ENCODE peak calls at places on chromosomes 3 and 15, in seven cellular contexts. D is GM12878, C is K562, M is GM23338, N is HepG2, Z is SK-N-SH, P is Panc1. I is an unnamed sample. For H3K27me3, the result is how much of the 10 kb centered on the place peaks cover.

GRCh38 chr15:67906382-67906781 is 66.5 kb upstream of the RNU6-1 start:
- DNase-seq in D (no peak), C (no peak), M (peak), N (peak), Z (no peak), P (no peak), I (no peak)

GRCh38 chr3:60669636-60670035 is 581.6 kb downstream of the FHIT start:
- DNase-seq in D (no peak), C (no peak), M (peak), N (no peak), Z (no peak), P (no peak), I (no peak)

GRCh38 chr15:45635763-45636292 is 999 bp downstream of the SQOR start:
- DNase-seq in D (no peak), C (no peak), M (no peak), N (no peak), Z (no peak), P (no peak), I (no peak)

GRCh38 chr15:68415061-68415460 is 16.9 kb downstream of the ITGA11 start:
- DNase-seq in D (no peak), C (no peak), M (no peak), N (no peak), Z (no peak), P (no peak), I (no peak)

GRCh38 chr3:134029256-134029733 is 430 bp downstream of the SLCO2A1 start:
- DNase-seq in D (no peak), C (no peak), M (peak), N (no peak), Z (peak), P (no peak), I (no peak)

GRCh38 chr3:120094776-120095225 is 554 bp upstream of the GSK3B start:
- DNase-seq in D (peak), C (peak), M (peak), N (peak), Z (peak), P (peak), I (peak)

GRCh38 chr3:67578416-67578815 is 76.0 kb downstream of the SUCLG2 start:
- DNase-seq in D (no peak), C (no peak), M (peak), N (no peak), Z (no peak), P (no peak), I (no peak)

GRCh38 chr3:136728918-136729317 is 23.3 kb downstream of the STAG1 start:
- DNase-seq in D (no peak), C (no peak), M (peak), N (no peak), Z (no peak), P (no peak), I (no peak)

GRCh38 chr3:187931111-187931510 is 185.8 kb upstream of the BCL6 start:
- DNase-seq in D (no peak), C (no peak), M (no peak), N (no peak), Z (no peak), P (no peak), I (no peak)

GRCh38 chr3:182962162-182962561 is 18.2 kb downstream of the DCUN1D1 start:
- DNase-seq in D (no peak), C (no peak), M (no peak), N (no peak), Z (no peak), P (no peak), I (no peak)

GRCh38 chr15:67172172-67172571 is 82.3 kb downstream of the AAGAB start:
- DNase-seq in D (no peak), C (no peak), M (no peak), N (no peak), Z (no peak), P (no peak), I (no peak)

GRCh38 chr3:8769088-8769822 is at the start of gene OXTR:
- DNase-seq in D (no peak), C (peak), M (peak), N (peak), Z (peak), P (peak), I (peak)

GRCh38 chr15:93341164-93341563 is 252.2 kb upstream of the RGMA start:
- DNase-seq in D (no peak), C (no peak), M (no peak), N (peak), Z (peak), P (no peak), I (no peak)

GRCh38 chr3:125059488-125060245 is 3.9 kb upstream of the HEG1 start:
- DNase-seq in D (no peak), C (no peak), M (peak), N (no peak), Z (no peak), P (no peak), I (no peak)

GRCh38 chr3:197001972-197002700 is 27.5 kb downstream of the MELTF start:
- DNase-seq in D (no peak), C (no peak), M (peak), N (no peak), Z (no peak), P (no peak), I (no peak)

GRCh38 chr3:23712656-23713559 is 92.8 kb upstream of the UBE2E1 start:
- DNase-seq in D (no peak), C (no peak), M (peak), N (no peak), Z (peak), P (no peak), I (no peak)

GRCh38 chr3:177694316-177694715 is 497.0 kb upstream of the TBL1XR1 start:
- DNase-seq in D (no peak), C (no peak), M (no peak), N (no peak), Z (no peak), P (no peak), I (no peak)

GRCh38 chr15:72724028-72724427 is 38.0 kb downstream of the BBS4 start:
- DNase-seq in D (no peak), C (no peak), M (no peak), N (no peak), Z (no peak), P (no peak), I (no peak)

GRCh38 chr3:182895513-182896112 is 84.7 kb downstream of the DCUN1D1 start:
- DNase-seq in D (no peak), C (no peak), M (no peak), N (peak), Z (no peak), P (no peak), I (no peak)

GRCh38 chr15:58505581-58505980 is 73.8 kb downstream of the LIPC start:
- DNase-seq in D (no peak), C (no peak), M (no peak), N (no peak), Z (no peak), P (no peak), I (no peak)

GRCh38 chr3:174775603-174776002 is 83.5 kb upstream of the NAALADL2 start:
- DNase-seq in D (no peak), C (no peak), M (no peak), N (no peak), Z (no peak), P (no peak), I (no peak)

GRCh38 chr3:189903562-189904250 is 217.0 kb downstream of the P3H2 start:
- DNase-seq in D (no peak), C (no peak), M (no peak), N (no peak), Z (no peak), P (no peak), I (no peak)

GRCh38 chr3:186152361-186152798 is 43.5 kb upstream of the ETV5 start:
- DNase-seq in D (peak), C (no peak), M (no peak), N (no peak), Z (no peak), P (no peak), I (no peak)

GRCh38 chr3:134463676-134464611 is 21.8 kb downstream of the ANAPC13 start:
- DNase-seq in D (no peak), C (no peak), M (peak), N (no peak), Z (peak), P (no peak), I (no peak)

GRCh38 chr3:126370055-126370454 is 12.8 kb upstream of the KLF15 start:
- DNase-seq in D (no peak), C (no peak), M (no peak), N (no peak), Z (no peak), P (no peak), I (no peak)

GRCh38 chr3:105119801-105120340 is 246.8 kb upstream of the ALCAM start:
- DNase-seq in D (no peak), C (no peak), M (no peak), N (no peak), Z (no peak), P (no peak), I (no peak)

GRCh38 chr3:77464106-77464688 is 424.3 kb downstream of the ROBO2 start:
- DNase-seq in D (no peak), C (no peak), M (no peak), N (no peak), Z (no peak), P (no peak), I (no peak)

GRCh38 chr3:195440379-195440778 is 2.4 kb downstream of the ACAP2 start:
- DNase-seq in D (no peak), C (no peak), M (no peak), N (no peak), Z (no peak), P (no peak), I (no peak)

GRCh38 chr3:195441476-195441970 is 1.3 kb downstream of the ACAP2 start:
- DNase-seq in D (no peak), C (no peak), M (no peak), N (peak), Z (peak), P (no peak), I (peak)

GRCh38 chr3:195442573-195443390 is at the start of gene ACAP2:
- DNase-seq in D (peak), C (peak), M (peak), N (peak), Z (peak), P (peak), I (peak)

GRCh38 chr3:195441971-195442572 is 748 bp downstream of the ACAP2 start:
- DNase-seq in D (no peak), C (peak), M (peak), N (no peak), Z (peak), P (no peak), I (peak)

GRCh38 chr3:195441051-195441450 is 1.8 kb downstream of the ACAP2 start:
- DNase-seq in D (no peak), C (no peak), M (no peak), N (no peak), Z (no peak), P (no peak), I (no peak)
- H3K4me3 ChIP-seq in D (peak), C (peak), M (peak), N (peak), Z (peak), P (peak), I (peak)

GRCh38 chr15:78130466-78131294 is 565 bp downstream of the CIB2 start:
- DNase-seq in D (no peak), C (peak), M (peak), N (no peak), Z (peak), P (no peak), I (no peak)
- TF ChIP-seq REST in D (no peak), C (no peak), M (no peak), N (no peak), Z (no peak), P (no peak), I (no peak)

DNA sequence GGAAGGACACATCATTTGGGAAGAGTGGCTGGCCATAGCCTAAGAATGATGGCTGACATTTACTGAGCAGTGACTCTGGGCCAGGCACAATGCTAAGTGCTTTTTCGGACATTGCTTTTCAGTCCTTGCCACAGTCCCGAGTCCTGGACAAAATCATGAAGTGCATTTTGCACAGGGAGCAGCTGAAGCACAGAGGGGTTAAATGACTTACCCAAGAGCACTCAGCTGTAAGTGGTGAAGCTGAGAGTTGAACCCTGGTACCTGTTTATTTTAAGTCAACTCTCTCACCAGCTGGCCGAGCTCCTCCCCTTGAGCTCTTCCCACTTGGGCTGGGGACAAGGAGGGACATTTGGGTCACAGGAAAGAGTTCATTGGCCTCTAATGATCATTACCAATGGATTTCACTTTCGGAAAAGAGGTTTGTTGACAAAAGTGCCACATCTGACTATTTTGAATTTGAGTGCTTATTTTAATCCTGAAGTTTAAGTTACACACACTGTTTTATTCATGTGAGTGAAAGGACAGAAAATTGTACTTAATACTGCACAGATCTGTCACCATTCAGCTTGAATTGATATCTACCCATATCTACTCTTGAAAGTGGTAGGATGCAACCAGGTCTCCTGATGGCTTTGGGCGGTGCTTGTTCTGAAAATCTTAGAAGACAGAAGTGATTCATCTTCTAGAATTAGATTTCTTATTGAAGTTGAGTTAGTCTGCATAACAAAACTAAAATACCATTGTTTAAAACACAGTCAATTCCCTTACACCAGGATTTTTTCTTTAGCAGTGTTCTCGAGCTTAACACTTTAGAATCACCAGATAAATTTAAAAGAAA is 368.7 kb upstream of the PROK2 start:
- DNase-seq in D (no peak), C (no peak), M (no peak), N (no peak), Z (no peak), P (no peak), I (no peak)
- H3K27me3 ChIP-seq in D (under half), C (under half), M (under half), N (under half), Z (under half), P (under half), I (under half)

GRCh38 chr3:39148116-39149058 is 5.0 kb downstream of the CSRNP1 start:
- DNase-seq in D (no peak), C (peak), M (no peak), N (no peak), Z (no peak), P (no peak), I (peak)

GRCh38 chr3:39149498-39150169 is 3.8 kb downstream of the CSRNP1 start:
- DNase-seq in D (no peak), C (no peak), M (no peak), N (no peak), Z (no peak), P (no peak), I (no peak)

GRCh38 chr3:39147711-39148115 is 5.7 kb downstream of the CSRNP1 start:
- DNase-seq in D (no peak), C (no peak), M (peak), N (no peak), Z (no peak), P (no peak), I (no peak)

GRCh38 chr3:39150170-39150802 is 3.1 kb downstream of the CSRNP1 start:
- DNase-seq in D (no peak), C (no peak), M (no peak), N (no peak), Z (peak), P (no peak), I (peak)

DNA sequence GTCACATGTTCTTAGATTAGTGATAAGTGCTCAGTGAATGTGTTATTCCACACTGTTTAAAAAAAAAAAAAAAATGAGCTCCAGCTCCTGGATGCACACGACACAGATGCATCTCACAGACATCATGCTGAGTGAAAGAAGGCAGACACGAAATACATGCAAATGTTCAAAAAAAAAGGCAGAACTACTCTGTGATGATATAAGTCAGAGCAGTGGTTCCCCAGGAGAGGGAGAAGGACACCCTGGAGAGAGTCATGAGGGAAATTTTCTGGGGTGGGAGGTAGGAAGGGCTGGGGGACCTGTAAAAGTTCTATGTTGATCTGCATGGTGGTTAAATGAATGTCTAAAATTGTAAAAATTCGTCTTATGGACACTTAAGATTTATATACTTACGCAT is 4.3 kb downstream of the CSRNP1 start:
- DNase-seq in D (no peak), C (no peak), M (no peak), N (no peak), Z (no peak), P (no peak), I (no peak)
- H3K4me3 ChIP-seq in D (peak), C (no peak), M (no peak), N (no peak), Z (no peak), P (no peak), I (no peak)

DNA sequence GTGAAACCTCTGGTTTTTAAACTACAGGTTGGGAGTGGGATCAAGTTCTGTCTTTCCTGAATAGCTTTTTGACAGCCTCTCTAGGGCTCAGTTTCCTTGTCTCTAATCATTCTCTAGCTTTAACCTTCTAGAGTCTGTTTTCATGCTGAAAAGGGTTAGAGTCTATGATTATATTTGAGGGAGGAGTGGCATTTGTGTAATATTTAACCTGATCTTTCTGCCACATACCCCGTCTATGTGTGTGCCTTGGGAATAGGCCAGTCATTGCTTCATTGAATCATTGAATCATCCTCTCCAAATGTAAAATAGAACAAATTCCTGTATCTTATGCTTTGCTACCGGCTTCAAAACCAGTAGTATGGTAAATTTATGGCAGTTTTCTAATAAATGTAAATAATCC is 204.9 kb downstream of the KLHL25 start:
- DNase-seq in D (no peak), C (no peak), M (no peak), N (peak), Z (no peak), P (no peak), I (no peak)
- TF ChIP-seq REST in D (no peak), C (no peak), M (no peak), N (no peak), Z (no peak), P (no peak), I (no peak)

DNA sequence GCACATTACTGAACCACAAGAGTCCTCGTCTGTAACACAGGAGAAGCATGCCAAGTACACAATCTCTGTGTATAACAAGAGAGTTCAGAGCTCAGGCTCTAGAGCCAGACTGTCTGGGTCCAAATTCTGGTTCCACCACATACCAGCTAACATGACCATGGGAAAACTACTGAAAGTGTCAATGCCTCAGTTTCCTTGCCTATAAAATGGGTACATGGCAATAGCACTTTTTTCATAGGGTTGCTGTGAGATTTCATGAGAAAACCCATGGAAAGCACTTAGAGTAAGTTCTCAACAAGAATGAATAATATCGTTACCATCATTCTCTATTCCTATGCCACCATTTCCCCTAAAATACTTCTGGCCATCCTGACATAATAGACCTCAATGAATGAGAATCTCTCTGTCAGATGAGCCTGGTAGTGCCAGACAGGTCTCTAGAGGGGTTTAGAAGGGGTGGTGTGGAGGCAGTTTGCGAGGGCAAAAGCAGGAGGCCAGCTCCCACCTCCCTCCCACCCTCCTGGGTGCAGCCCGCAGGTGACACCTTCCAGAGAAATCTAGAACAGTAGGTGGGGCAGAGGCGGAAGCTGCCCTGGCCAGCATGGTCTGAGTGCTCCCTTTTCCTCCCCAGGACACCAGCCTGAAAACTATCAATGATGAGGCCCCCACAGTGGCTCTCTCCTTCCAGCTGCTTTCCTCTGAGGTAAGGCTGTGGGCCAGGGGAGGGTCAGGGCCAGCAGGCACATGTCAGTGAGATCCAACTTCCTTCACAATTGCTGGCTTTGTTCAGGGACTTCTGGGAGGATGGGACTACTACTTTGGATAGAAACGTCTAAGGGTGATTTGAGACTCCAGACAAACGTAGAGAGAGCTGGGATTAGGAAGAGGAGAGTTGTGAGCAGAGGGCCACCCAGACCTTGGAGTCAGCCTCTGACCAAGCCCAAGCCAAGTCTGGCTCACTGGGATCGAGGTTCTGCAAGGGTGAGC is 45.3 kb downstream of the CCDC33 start:
- DNase-seq in D (no peak), C (no peak), M (no peak), N (no peak), Z (no peak), P (no peak), I (no peak)
- H3K27me3 ChIP-seq in D (under half), C (half or more), M (under half), N (under half), Z (under half), P (under half), I (under half)